ENCODE peak calls at places on chromosomes 7 and 10, in ten cellular contexts. P is uterus; O is EL; M is progenitor cell of endocrine pancreas; A is RPMI7951; T is dermis blood vessel endothelial cell; L is naive B cell; I is activated CD4-positive, alpha-beta T cell treated with anti-CD3 and anti-CD28 coated beads, Interleukin-2, amount 10 ng/mL, durations not matched to agents 7 days and 5 days; E is SJSA1; F is MCF 10A. V is an unnamed sample.

GRCh38 chr7:47501406-47501805 is 80.5 kb downstream of the TNS3 start:
- DNase-seq in E (peak), P (peak), A (peak), F (no peak), O (peak), L (no peak), I (no peak), M (no peak), T (no peak), V (no peak)

GRCh38 chr10:30062090-30062489 is 2.7 kb upstream of the JCAD start:
- DNase-seq in E (peak), L (no peak), T (peak), A (peak), F (peak), M (no peak), I (no peak), P (no peak), O (peak), V (no peak)

GRCh38 chr10:99374526-99374925 is 45.4 kb downstream of the CNNM1 start:
- DNase-seq in L (no peak), O (peak), T (peak), F (peak), P (no peak), M (no peak), I (no peak), E (no peak), A (peak), V (no peak)

GRCh38 chr7:150974468-150975391 is 3.4 kb downstream of the KCNH2 start:
- DNase-seq in A (peak), L (peak), E (no peak), O (peak), M (peak), I (peak), F (no peak), T (peak), P (peak), V (no peak)

GRCh38 chr7:73758581-73759138 is 11.4 kb downstream of the CLDN3 start:
- DNase-seq in L (no peak), I (no peak), A (no peak), T (no peak), E (no peak), M (no peak), F (no peak), O (no peak), P (no peak), V (no peak)

GRCh38 chr7:132386249-132386681 is 190.0 kb downstream of the PLXNA4 start:
- DNase-seq in A (peak), E (no peak), M (peak), F (no peak), I (no peak), P (peak), T (peak), O (no peak), L (no peak), V (no peak)

GRCh38 chr7:44157116-44158059 is 16.3 kb upstream of the MYL7 start:
- DNase-seq in T (no peak), L (no peak), M (no peak), E (no peak), O (no peak), A (no peak), F (no peak), P (no peak), I (no peak), V (no peak)

GRCh38 chr7:143735962-143736361 is 21.5 kb downstream of the CTAGE6 start:
- DNase-seq in L (no peak), E (no peak), A (no peak), T (no peak), F (no peak), M (no peak), P (no peak), O (no peak), I (no peak), V (no peak)

GRCh38 chr10:14917827-14918226 is 36.1 kb downstream of the DCLRE1C start:
- DNase-seq in T (no peak), P (no peak), L (no peak), A (no peak), F (no peak), I (no peak), E (no peak), O (no peak), M (no peak), V (no peak)

GRCh38 chr7:117034851-117035462 is 81.7 kb downstream of the ST7 start:
- DNase-seq in T (peak), M (no peak), F (peak), A (no peak), P (no peak), L (no peak), O (no peak), I (no peak), E (no peak), V (no peak)